ENCODE peak calls at places on chromosome 16, in eight cellular contexts. One of them, this sample, is unnamed.

GRCh38 chr16:81647527-81647926 is 131.6 kb upstream of the PLCG2 start:
- DNase-seq in CD8-positive, alpha-beta T cell: no peak
- DNase-seq in pancreas: no peak
- DNase-seq in mammary epithelial cell: peak; percentile 84
- DNase-seq in A673: no peak
- DNase-seq in Caco-2: no peak
- DNase-seq in SK-N-SH: no peak
- DNase-seq in fibroblast of the aortic adventitia: peak; percentile 36
- DNase-seq in this sample: peak; percentile 83

GRCh38 chr16:51818342-51818944 is 667.4 kb upstream of the SALL1 start:
- DNase-seq in CD8-positive, alpha-beta T cell: no peak
- DNase-seq in pancreas: peak; percentile 42
- DNase-seq in mammary epithelial cell: peak; percentile 44
- DNase-seq in A673: peak; percentile 78
- DNase-seq in Caco-2: no peak
- DNase-seq in SK-N-SH: peak; percentile 28
- DNase-seq in fibroblast of the aortic adventitia: peak; percentile 74
- DNase-seq in this sample: peak; percentile 59

GRCh38 chr16:82675300-82675699 is 48.5 kb downstream of the CDH13 start:
- DNase-seq in CD8-positive, alpha-beta T cell: no peak
- DNase-seq in pancreas: no peak
- DNase-seq in mammary epithelial cell: no peak
- DNase-seq in A673: no peak
- DNase-seq in Caco-2: no peak
- DNase-seq in SK-N-SH: no peak
- DNase-seq in fibroblast of the aortic adventitia: no peak
- DNase-seq in this sample: no peak

GRCh38 chr16:31250782-31251384 is 8.9 kb upstream of the ITGAM start:
- DNase-seq in CD8-positive, alpha-beta T cell: no peak
- DNase-seq in pancreas: no peak
- DNase-seq in mammary epithelial cell: no peak
- DNase-seq in A673: no peak
- DNase-seq in Caco-2: no peak
- DNase-seq in SK-N-SH: no peak
- DNase-seq in fibroblast of the aortic adventitia: no peak
- DNase-seq in this sample: no peak

GRCh38 chr16:77732241-77732946 is 10.1 kb downstream of the NUDT7 start:
- DNase-seq in CD8-positive, alpha-beta T cell: no peak
- DNase-seq in pancreas: no peak
- DNase-seq in mammary epithelial cell: peak; percentile 55
- DNase-seq in A673: no peak
- DNase-seq in Caco-2: no peak
- DNase-seq in SK-N-SH: no peak
- DNase-seq in fibroblast of the aortic adventitia: peak; percentile 32
- DNase-seq in this sample: peak; percentile 82

GRCh38 chr16:87196229-87196628 is 121.0 kb downstream of the C16orf95 start:
- DNase-seq in CD8-positive, alpha-beta T cell: no peak
- DNase-seq in pancreas: no peak
- DNase-seq in mammary epithelial cell: no peak
- DNase-seq in A673: no peak
- DNase-seq in Caco-2: no peak
- DNase-seq in SK-N-SH: no peak
- DNase-seq in fibroblast of the aortic adventitia: no peak
- DNase-seq in this sample: no peak

GRCh38 chr16:3992297-3993051 is 112.0 kb upstream of the CREBBP start:
- DNase-seq in CD8-positive, alpha-beta T cell: no peak
- DNase-seq in pancreas: no peak
- DNase-seq in mammary epithelial cell: no peak
- DNase-seq in A673: no peak
- DNase-seq in Caco-2: no peak
- DNase-seq in SK-N-SH: no peak
- DNase-seq in fibroblast of the aortic adventitia: no peak
- DNase-seq in this sample: no peak

GRCh38 chr16:4800290-4801041 is 2.0 kb downstream of the ROGDI start:
- DNase-seq in CD8-positive, alpha-beta T cell: no peak
- DNase-seq in pancreas: peak; percentile 83
- DNase-seq in mammary epithelial cell: peak; percentile 65
- DNase-seq in A673: no peak
- DNase-seq in Caco-2: no peak
- DNase-seq in SK-N-SH: no peak
- DNase-seq in fibroblast of the aortic adventitia: no peak
- DNase-seq in this sample: no peak

GRCh38 chr16:11236855-11237254 is 19.1 kb downstream of the SOCS1 start:
- DNase-seq in CD8-positive, alpha-beta T cell: no peak
- DNase-seq in pancreas: no peak
- DNase-seq in mammary epithelial cell: no peak
- DNase-seq in A673: no peak
- DNase-seq in Caco-2: no peak
- DNase-seq in SK-N-SH: no peak
- DNase-seq in fibroblast of the aortic adventitia: no peak
- DNase-seq in this sample: no peak

GRCh38 chr16:3761375-3762079 is 44.2 kb upstream of the TRAP1 start:
- DNase-seq in CD8-positive, alpha-beta T cell: no peak
- DNase-seq in pancreas: no peak
- DNase-seq in mammary epithelial cell: no peak
- DNase-seq in A673: no peak
- DNase-seq in Caco-2: no peak
- DNase-seq in SK-N-SH: peak; percentile 74
- DNase-seq in fibroblast of the aortic adventitia: no peak
- DNase-seq in this sample: no peak

GRCh38 chr16:81581107-81581506 is 136.5 kb downstream of the CMIP start:
- DNase-seq in CD8-positive, alpha-beta T cell: no peak
- DNase-seq in pancreas: no peak
- DNase-seq in mammary epithelial cell: peak; percentile 100
- DNase-seq in A673: no peak
- DNase-seq in Caco-2: no peak
- DNase-seq in SK-N-SH: no peak
- DNase-seq in fibroblast of the aortic adventitia: no peak
- DNase-seq in this sample: no peak

GRCh38 chr16:1379054-1379862 is 27.5 kb downstream of the GNPTG start:
- DNase-seq in CD8-positive, alpha-beta T cell: peak; percentile 61
- DNase-seq in pancreas: peak; percentile 74
- DNase-seq in mammary epithelial cell: peak; percentile 85
- DNase-seq in A673: peak; percentile 75
- DNase-seq in Caco-2: peak; percentile 75
- DNase-seq in SK-N-SH: peak; percentile 97
- DNase-seq in fibroblast of the aortic adventitia: peak; percentile 55
- DNase-seq in this sample: peak; percentile 74

GRCh38 chr16:79874391-79874790 is 273.9 kb upstream of the MAF start:
- DNase-seq in CD8-positive, alpha-beta T cell: no peak
- DNase-seq in pancreas: no peak
- DNase-seq in mammary epithelial cell: peak; percentile 52
- DNase-seq in A673: no peak
- DNase-seq in Caco-2: no peak
- DNase-seq in SK-N-SH: no peak
- DNase-seq in fibroblast of the aortic adventitia: no peak
- DNase-seq in this sample: no peak
- TF ChIP-seq CTCF in CD8-positive, alpha-beta T cell: no peak
- TF ChIP-seq CTCF in pancreas: no peak
- TF ChIP-seq CTCF in mammary epithelial cell: no peak
- TF ChIP-seq CTCF in A673: no peak
- TF ChIP-seq CTCF in Caco-2: no peak
- TF ChIP-seq CTCF in SK-N-SH: no peak
- TF ChIP-seq CTCF in fibroblast of the aortic adventitia: no peak
- TF ChIP-seq CTCF in this sample: no peak

DNA sequence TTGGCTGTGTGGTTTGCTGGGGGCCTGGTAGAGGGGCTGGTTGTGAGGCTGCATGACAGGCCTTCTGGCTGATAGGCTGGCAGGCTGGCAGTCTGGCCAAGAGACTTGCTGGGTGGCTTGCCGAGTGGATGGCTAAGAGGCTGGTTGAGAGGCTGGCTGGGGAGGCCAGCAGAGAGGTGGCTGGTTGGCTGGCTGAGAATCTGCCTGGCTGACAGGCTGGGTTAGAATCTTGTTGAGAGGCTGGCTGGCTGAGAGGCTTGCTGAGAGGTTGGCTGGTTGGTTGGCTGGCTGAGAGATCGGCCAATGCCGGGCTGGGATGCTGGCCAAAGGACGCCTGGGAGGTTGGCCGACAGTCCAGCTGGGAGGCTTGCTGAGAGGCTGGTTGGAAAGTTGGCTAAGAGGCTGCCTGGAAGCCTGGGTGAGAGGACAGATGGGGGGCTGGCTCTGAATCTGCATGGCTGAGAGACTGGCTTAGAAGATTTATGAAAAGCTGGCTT is 35.9 kb upstream of the ACSM2B start:
- DNase-seq in CD8-positive, alpha-beta T cell: no peak
- DNase-seq in pancreas: peak; percentile 88
- DNase-seq in mammary epithelial cell: no peak
- DNase-seq in A673: no peak
- DNase-seq in Caco-2: no peak
- DNase-seq in SK-N-SH: no peak
- DNase-seq in fibroblast of the aortic adventitia: no peak
- DNase-seq in this sample: no peak
- H3K4me3 ChIP-seq in CD8-positive, alpha-beta T cell: no peak overlapping the region
- H3K4me3 ChIP-seq in pancreas: no peak overlapping the region
- H3K4me3 ChIP-seq in mammary epithelial cell: no peak overlapping the region
- H3K4me3 ChIP-seq in A673: no peak overlapping the region
- H3K4me3 ChIP-seq in Caco-2: no peak overlapping the region
- H3K4me3 ChIP-seq in SK-N-SH: no peak overlapping the region
- H3K4me3 ChIP-seq in fibroblast of the aortic adventitia: no peak overlapping the region
- H3K4me3 ChIP-seq in this sample: no peak overlapping the region

GRCh38 chr16:88687254-88687576 is 908 bp upstream of the SNAI3 start:
- DNase-seq in CD8-positive, alpha-beta T cell: no peak
- DNase-seq in pancreas: no peak
- DNase-seq in mammary epithelial cell: no peak
- DNase-seq in A673: no peak
- DNase-seq in Caco-2: no peak
- DNase-seq in SK-N-SH: no peak
- DNase-seq in fibroblast of the aortic adventitia: no peak
- DNase-seq in this sample: no peak

GRCh38 chr16:88684569-88685155 is 1.6 kb downstream of the SNAI3 start:
- DNase-seq in CD8-positive, alpha-beta T cell: no peak
- DNase-seq in pancreas: no peak
- DNase-seq in mammary epithelial cell: no peak
- DNase-seq in A673: no peak
- DNase-seq in Caco-2: no peak
- DNase-seq in SK-N-SH: peak; percentile 39
- DNase-seq in fibroblast of the aortic adventitia: no peak
- DNase-seq in this sample: no peak

GRCh38 chr16:88686439-88687253 is at the start of gene SNAI3:
- DNase-seq in CD8-positive, alpha-beta T cell: peak; percentile 87
- DNase-seq in pancreas: peak; percentile 90
- DNase-seq in mammary epithelial cell: peak; percentile 75
- DNase-seq in A673: peak; percentile 64
- DNase-seq in Caco-2: peak; percentile 92
- DNase-seq in SK-N-SH: peak; percentile 97
- DNase-seq in fibroblast of the aortic adventitia: no peak
- DNase-seq in this sample: peak; percentile 46

GRCh38 chr16:88686062-88686438 is 257 bp downstream of the SNAI3 start:
- DNase-seq in CD8-positive, alpha-beta T cell: peak; percentile 53
- DNase-seq in pancreas: peak; percentile 73
- DNase-seq in mammary epithelial cell: no peak
- DNase-seq in A673: no peak
- DNase-seq in Caco-2: peak; percentile 79
- DNase-seq in SK-N-SH: no peak
- DNase-seq in fibroblast of the aortic adventitia: no peak
- DNase-seq in this sample: no peak

DNA sequence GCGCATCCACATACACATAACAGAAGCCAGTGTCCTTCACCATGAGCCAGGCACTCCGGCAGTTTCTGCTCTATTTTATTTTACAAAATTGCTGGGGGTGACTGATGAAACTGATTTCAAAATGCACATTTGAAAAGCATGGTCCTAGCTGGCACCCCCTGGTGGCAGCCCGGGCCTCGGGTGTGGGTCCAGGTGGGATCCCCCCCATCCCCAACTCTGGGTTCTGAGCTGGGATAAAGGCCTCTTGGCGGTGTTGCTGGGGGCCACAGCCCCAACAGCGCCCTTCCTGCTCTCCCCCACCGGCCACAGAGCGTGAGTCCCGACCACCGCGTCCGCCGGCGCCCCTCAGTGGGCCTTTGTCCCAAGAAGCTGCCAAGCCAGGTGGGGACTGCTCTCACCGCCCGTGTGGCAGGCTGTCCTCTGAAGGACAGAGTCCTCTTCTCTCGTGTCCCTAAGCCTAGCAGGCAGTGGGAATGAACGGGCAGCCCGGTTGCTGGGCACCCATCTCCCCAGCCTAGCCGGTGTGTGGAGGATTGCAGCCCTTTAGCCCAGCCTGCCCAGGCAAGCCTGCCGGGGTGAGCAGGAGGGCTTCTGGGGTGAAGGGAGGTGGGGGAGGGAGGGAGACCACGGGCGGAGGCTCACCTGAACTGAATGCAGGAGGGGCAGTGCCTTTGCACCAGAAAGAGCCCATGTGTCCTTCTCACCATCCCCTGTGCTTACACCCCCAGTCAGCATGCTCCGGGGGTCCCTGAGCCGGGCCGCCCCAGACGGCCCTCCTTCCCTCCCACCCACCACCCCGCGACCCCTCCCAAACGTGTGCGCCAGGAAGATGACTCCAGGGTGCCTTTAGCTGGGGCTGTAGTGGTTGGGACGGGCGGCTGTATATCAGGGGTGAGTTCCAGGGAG is 898 bp downstream of the SNAI3 start:
- DNase-seq in CD8-positive, alpha-beta T cell: peak; percentile 75
- DNase-seq in pancreas: no peak
- DNase-seq in mammary epithelial cell: peak; percentile 25
- DNase-seq in A673: peak; percentile 52
- DNase-seq in Caco-2: no peak
- DNase-seq in SK-N-SH: peak; percentile 79
- DNase-seq in fibroblast of the aortic adventitia: peak; percentile 62
- DNase-seq in this sample: peak; percentile 69
- TF ChIP-seq CTCF in CD8-positive, alpha-beta T cell: peak; percentile 78
- TF ChIP-seq CTCF in pancreas: peak; percentile 36
- TF ChIP-seq CTCF in mammary epithelial cell: peak; percentile 66
- TF ChIP-seq CTCF in A673: peak; percentile 65
- TF ChIP-seq CTCF in Caco-2: peak; percentile 82
- TF ChIP-seq CTCF in SK-N-SH: peak; percentile 78
- TF ChIP-seq CTCF in fibroblast of the aortic adventitia: peak; percentile 77
- TF ChIP-seq CTCF in this sample: peak; percentile 77

GRCh38 chr16:88778541-88779065 is 6.4 kb downstream of the PIEZO1 start:
- DNase-seq in CD8-positive, alpha-beta T cell: no peak
- DNase-seq in pancreas: no peak
- DNase-seq in mammary epithelial cell: no peak
- DNase-seq in A673: no peak
- DNase-seq in Caco-2: no peak
- DNase-seq in SK-N-SH: no peak
- DNase-seq in fibroblast of the aortic adventitia: no peak
- DNase-seq in this sample: no peak

GRCh38 chr16:88780100-88781062 is 4.6 kb downstream of the PIEZO1 start:
- DNase-seq in CD8-positive, alpha-beta T cell: no peak
- DNase-seq in pancreas: no peak
- DNase-seq in mammary epithelial cell: no peak
- DNase-seq in A673: no peak
- DNase-seq in Caco-2: no peak
- DNase-seq in SK-N-SH: no peak
- DNase-seq in fibroblast of the aortic adventitia: no peak
- DNase-seq in this sample: no peak

GRCh38 chr16:88781140-88782077 is 3.6 kb downstream of the PIEZO1 start:
- DNase-seq in CD8-positive, alpha-beta T cell: peak; percentile 75
- DNase-seq in pancreas: no peak
- DNase-seq in mammary epithelial cell: no peak
- DNase-seq in A673: no peak
- DNase-seq in Caco-2: no peak
- DNase-seq in SK-N-SH: no peak
- DNase-seq in fibroblast of the aortic adventitia: no peak
- DNase-seq in this sample: no peak

GRCh38 chr16:88777801-88778415 is 7.1 kb downstream of the PIEZO1 start:
- DNase-seq in CD8-positive, alpha-beta T cell: no peak
- DNase-seq in pancreas: no peak
- DNase-seq in mammary epithelial cell: no peak
- DNase-seq in A673: no peak
- DNase-seq in Caco-2: no peak
- DNase-seq in SK-N-SH: no peak
- DNase-seq in fibroblast of the aortic adventitia: no peak
- DNase-seq in this sample: no peak

GRCh38 chr16:88779406-88780099 is 5.5 kb downstream of the PIEZO1 start:
- DNase-seq in CD8-positive, alpha-beta T cell: no peak
- DNase-seq in pancreas: no peak
- DNase-seq in mammary epithelial cell: no peak
- DNase-seq in A673: no peak
- DNase-seq in Caco-2: no peak
- DNase-seq in SK-N-SH: no peak
- DNase-seq in fibroblast of the aortic adventitia: peak; percentile 35
- DNase-seq in this sample: peak; percentile 65
- H3K4me3 ChIP-seq in CD8-positive, alpha-beta T cell: no peak overlapping the region
- H3K4me3 ChIP-seq in pancreas: no peak overlapping the region
- H3K4me3 ChIP-seq in mammary epithelial cell: no peak overlapping the region
- H3K4me3 ChIP-seq in A673: no peak overlapping the region
- H3K4me3 ChIP-seq in Caco-2: no peak overlapping the region
- H3K4me3 ChIP-seq in SK-N-SH: no peak overlapping the region
- H3K4me3 ChIP-seq in fibroblast of the aortic adventitia: no peak overlapping the region
- H3K4me3 ChIP-seq in this sample: no peak overlapping the region

This sample was measured in fibroblast of mammary gland.